ENCODE peak calls at places on chromosomes 7 and 10, in four cellular contexts. Q, O, Y and N are unnamed samples.
A peak's percentile ranks its signal among the peaks of the same experiment; 100 is the strongest.

GRCh38 chr10:62992145-62992721 is 140.9 kb upstream of the NRBF2 start:
- DNase-seq in Y (no peak), Q (no peak), O (no peak), N (no peak)

GRCh38 chr10:63382066-63382465 is 83.7 kb downstream of the JMJD1C start:
- DNase-seq in O (no peak), Y (no peak), Q (no peak), N (no peak)

GRCh38 chr10:67506083-67506756 is 189.8 kb downstream of the CTNNA3 start:
- DNase-seq in Q (no peak), O (no peak), Y (no peak), N (no peak)

GRCh38 chr10:48232717-48233447 is 41.6 kb downstream of the FRMPD2 start:
- DNase-seq in Y (no peak), Q (no peak), O (no peak), N (no peak)

GRCh38 chr10:62239994-62240393 is 28.6 kb downstream of the RTKN2 start:
- DNase-seq in Y (no peak), Q (no peak), O (no peak), N (no peak)

GRCh38 chr7:47782792-47783191 is 165.5 kb downstream of the PKD1L1 start:
- DNase-seq in Y (no peak), Q (no peak), O (no peak), N (no peak)

GRCh38 chr7:46806856-46807255 is 775.1 kb downstream of the TNS3 start:
- DNase-seq in O (no peak), Y (no peak), Q (no peak), N (no peak)

GRCh38 chr7:47581821-47582747 is at the start of gene TNS3:
- DNase-seq in O (peak; percentile 73), Y (no peak), Q (peak; percentile 67), N (no peak)

GRCh38 chr7:140697447-140698143 is 1.1 kb downstream of the NDUFB2 start:
- DNase-seq in Q (peak; percentile 44), Y (no peak), O (no peak), N (no peak)

GRCh38 chr10:50421026-50421719 is 169.9 kb upstream of the ASAH2 start:
- DNase-seq in Q (peak; percentile 66), O (peak; percentile 45), Y (no peak), N (no peak)

GRCh38 chr10:15176269-15176668 is 7.8 kb upstream of the NMT2 start:
- DNase-seq in O (no peak), Y (no peak), Q (no peak), N (no peak)

GRCh38 chr10:12635127-12635541 is 285.8 kb downstream of the CAMK1D start:
- DNase-seq in Y (no peak), O (no peak), Q (no peak), N (no peak)

GRCh38 chr10:60098676-60099601 is 192.6 kb upstream of the CCDC6 start:
- DNase-seq in Y (no peak), Q (no peak), O (peak; percentile 10), N (no peak)

GRCh38 chr7:1532456-1533254 is 2.2 kb downstream of the MAFK start:
- DNase-seq in O (peak; percentile 89), Q (peak; percentile 92), Y (peak; percentile 96), N (peak; percentile 87)

DNA sequence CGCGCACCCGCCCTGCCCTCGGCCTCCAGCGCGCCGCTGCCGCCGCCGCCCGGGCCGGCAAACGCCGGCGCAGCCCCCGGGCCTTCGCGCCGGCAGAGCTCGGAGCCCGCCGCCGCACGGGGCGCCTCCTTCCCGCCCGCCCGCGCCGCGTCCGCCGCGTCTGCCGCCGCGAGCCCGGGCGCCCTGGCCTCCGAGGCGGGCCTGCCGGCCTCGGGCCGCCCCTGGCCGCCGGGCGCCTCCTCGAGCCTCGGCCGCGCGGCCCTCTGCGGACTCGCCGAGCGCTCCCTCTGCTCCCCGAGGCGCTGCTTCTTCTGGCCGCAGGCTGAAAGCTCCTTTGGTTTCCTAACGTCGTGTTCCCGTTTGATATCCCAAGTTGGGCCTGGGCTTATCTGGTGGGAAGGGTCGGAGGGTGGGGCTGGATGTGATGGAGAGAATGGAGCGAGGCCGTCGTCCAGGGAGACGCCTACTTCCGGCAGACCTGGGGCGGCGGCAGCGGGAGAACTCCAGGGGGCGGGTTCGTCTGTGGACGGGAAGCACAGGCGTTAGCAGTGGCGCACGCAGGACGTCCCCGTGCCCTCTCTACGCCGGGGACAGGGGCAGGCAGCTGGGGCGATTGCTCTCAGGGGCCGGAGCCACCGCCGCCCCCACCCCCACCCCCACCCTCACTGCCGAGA is 221.0 kb downstream of the PHTF2 start:
- DNase-seq in Q (peak; percentile 95), O (peak; percentile 92), Y (peak; percentile 91), N (peak; percentile 92)
- TF ChIP-seq POLR2A in Q (peak; percentile 53), O (peak; percentile 52), Y (peak; percentile 38), N (peak; percentile 64)

DNA sequence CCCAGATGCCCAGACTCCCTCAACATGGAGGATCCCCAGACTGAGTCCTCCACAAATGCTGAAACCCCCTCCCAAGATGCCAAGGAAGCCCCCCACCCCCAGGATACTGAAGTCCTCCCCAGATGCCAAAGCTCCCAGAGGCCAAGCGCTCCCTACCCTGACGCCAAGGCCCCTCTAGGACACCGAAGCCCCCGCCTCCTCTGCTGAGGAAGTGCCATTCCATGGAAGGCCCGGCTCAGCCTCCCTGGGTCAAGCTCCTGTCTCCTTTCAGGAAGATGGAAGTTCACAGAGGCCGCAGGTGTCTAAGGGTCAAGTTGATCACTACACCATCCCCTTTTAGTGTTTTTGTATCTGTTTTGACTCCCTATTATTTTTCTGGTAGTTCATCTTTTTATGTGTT is 606.8 kb downstream of the DNAJB6 start:
- DNase-seq in O (no peak), Y (no peak), Q (no peak), N (no peak)
- H3K9me3 ChIP-seq in O (peaks cover 12% of the 10 kb centered on the region), Y (no peaks in the 10 kb centered on the region), Q (no peaks in the 10 kb centered on the region), N (no peaks in the 10 kb centered on the region)

GRCh38 chr7:28986028-28986427 is 27.9 kb upstream of the TRIL start:
- DNase-seq in Q (no peak), Y (peak; percentile 75), O (no peak), N (no peak)
- H3K4me1 ChIP-seq in Q (no peaks in the 10 kb centered on the region), Y (no peaks in the 10 kb centered on the region), O (no peaks in the 10 kb centered on the region), N (peaks cover 5% of the 10 kb centered on the region)

DNA sequence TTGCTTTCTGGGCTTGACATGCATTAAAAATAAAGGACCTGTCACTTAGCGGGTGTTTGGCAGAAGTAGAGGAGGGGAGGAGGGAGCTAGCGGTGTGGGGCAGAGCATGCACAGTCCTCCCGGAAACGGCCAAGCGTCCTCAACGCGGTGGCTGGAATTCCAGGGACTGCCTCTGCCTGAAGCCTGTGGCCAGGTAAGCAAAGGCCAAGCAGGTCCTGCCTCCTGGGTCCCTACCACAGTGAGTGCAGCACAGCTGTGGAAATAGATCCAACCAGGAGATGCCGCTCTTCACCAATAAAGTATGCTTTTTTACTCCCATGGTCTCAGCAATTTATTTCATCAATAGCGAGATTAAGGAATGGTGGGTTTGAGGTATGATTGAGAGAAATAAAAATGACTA is 323.4 kb downstream of the WDR37 start:
- DNase-seq in O (no peak), Y (no peak), Q (peak; percentile 28), N (no peak)
- TF ChIP-seq POLR2A in O (no peak), Y (no peak), Q (no peak), N (no peak)

GRCh38 chr7:157540606-157541294 is 203.9 kb downstream of the DNAJB6 start:
- DNase-seq in Y (no peak), Q (no peak), O (no peak), N (no peak)
- H3K9me3 ChIP-seq in Y (no peaks in the 10 kb centered on the region), Q (no peaks in the 10 kb centered on the region), O (no peaks in the 10 kb centered on the region), N (no peaks in the 10 kb centered on the region)

GRCh38 chr7:132400667-132401142 is 175.6 kb downstream of the PLXNA4 start:
- DNase-seq in O (no peak), Y (no peak), Q (no peak), N (peak; percentile 31)
- H3K4me1 ChIP-seq in O (no peaks in the 10 kb centered on the region), Y (no peaks in the 10 kb centered on the region), Q (no peaks in the 10 kb centered on the region), N (no peaks in the 10 kb centered on the region)

GRCh38 chr7:94907420-94908203 is at the start of gene PPP1R9A:
- DNase-seq in Q (peak; percentile 53), O (peak; percentile 80), Y (peak; percentile 16), N (peak; percentile 31)

GRCh38 chr7:94906035-94906796 is 1.2 kb upstream of the PPP1R9A start:
- DNase-seq in O (no peak), Q (no peak), Y (no peak), N (no peak)

GRCh38 chr7:94909023-94909466 is 1.7 kb downstream of the PPP1R9A start:
- DNase-seq in Q (no peak), O (no peak), Y (no peak), N (no peak)

GRCh38 chr7:94907026-94907419 is 371 bp upstream of the PPP1R9A start:
- DNase-seq in Y (no peak), Q (no peak), O (no peak), N (no peak)

GRCh38 chr7:94908204-94909022 is 1.0 kb downstream of the PPP1R9A start:
- DNase-seq in Y (peak; percentile 14), O (peak; percentile 70), Q (peak; percentile 49), N (peak; percentile 36)
- TF ChIP-seq POLR2A in Y (no peak), O (no peak), Q (no peak), N (no peak)